ENCODE peak calls at places on chromosomes 13 and 19, in four cellular contexts. O, R, U and N are unnamed samples.

GRCh38 chr13:35485451-35485850 is 9.0 kb upstream of the MAB21L1 start:
- DNase-seq in O (no peak), R (no peak), U (no peak), N (no peak)

GRCh38 chr13:98839826-98840769 is 87.6 kb upstream of the SLC15A1 start:
- DNase-seq in U (peak; percentile 47), O (peak; percentile 60), R (peak; percentile 56), N (peak; percentile 54)

GRCh38 chr13:24097667-24098066 is 62.9 kb upstream of the SPATA13 start:
- DNase-seq in U (no peak), R (no peak), O (no peak), N (no peak)

GRCh38 chr13:63370101-63370500 is 1954.5 kb upstream of the PCDH20 start:
- DNase-seq in R (no peak), O (no peak), U (no peak), N (no peak)

GRCh38 chr19:49847731-49848696 is 2.9 kb upstream of the PTOV1 start:
- DNase-seq in R (no peak), U (peak; percentile 82), O (no peak), N (no peak)

GRCh38 chr19:4368128-4368820 is 24.9 kb downstream of the MPND start:
- DNase-seq in U (no peak), R (no peak), O (no peak), N (no peak)

GRCh38 chr13:25633108-25633507 is 261.3 kb downstream of the ATP8A2 start:
- DNase-seq in U (no peak), R (no peak), O (no peak), N (no peak)

GRCh38 chr13:111279253-111279652 is 41.2 kb upstream of the TEX29 start:
- DNase-seq in U (no peak), O (no peak), R (no peak), N (no peak)

GRCh38 chr13:86914757-86915156 is 756.4 kb upstream of the SLITRK5 start:
- DNase-seq in R (no peak), O (no peak), U (no peak), N (no peak)

GRCh38 chr13:73938375-73939070 is 195.7 kb downstream of the KLF12 start:
- DNase-seq in R (no peak), U (peak; percentile 80), O (no peak), N (no peak)

GRCh38 chr19:18696023-18696422 is 12.5 kb downstream of the CRTC1 start:
- DNase-seq in U (no peak), O (no peak), R (no peak), N (no peak)

GRCh38 chr19:58398087-58398486 is 2.6 kb downstream of the RNF225 start:
- DNase-seq in R (no peak), U (no peak), O (no peak), N (no peak)

GRCh38 chr13:102983496-102983895 is 82.7 kb downstream of the SLC10A2 start:
- DNase-seq in U (peak; percentile 60), R (no peak), O (no peak), N (peak; percentile 49)

GRCh38 chr13:78606471-78607408 is 3.4 kb upstream of the POU4F1 start:
- DNase-seq in U (no peak), R (no peak), O (no peak), N (no peak)

GRCh38 chr13:48595330-48596127 is 58.2 kb upstream of the CYSLTR2 start:
- DNase-seq in U (peak; percentile 55), R (peak; percentile 79), O (peak; percentile 49), N (peak; percentile 70)

GRCh38 chr13:113651511-113652403 is 6.2 kb downstream of the ATP4B start:
- DNase-seq in O (peak; percentile 9), R (no peak), U (no peak), N (no peak)

GRCh38 chr13:105665284-105665683 is 870.2 kb downstream of the EFNB2 start:
- DNase-seq in U (peak; percentile 21), R (no peak), O (no peak), N (no peak)

GRCh38 chr19:16876904-16877361 is 11.9 kb upstream of the F2RL3 start:
- DNase-seq in R (no peak), O (no peak), U (no peak), N (no peak)

GRCh38 chr13:30864352-30865130 is 41.5 kb upstream of the MEDAG start:
- DNase-seq in U (peak; percentile 75), O (no peak), R (no peak), N (no peak)

GRCh38 chr19:49340069-49340864 is 5.1 kb downstream of the CD37 start:
- DNase-seq in O (peak; percentile 72), U (no peak), R (peak; percentile 82), N (peak; percentile 77)

GRCh38 chr19:46422344-46422743 is 6.4 kb downstream of the PNMA8C start:
- DNase-seq in O (no peak), R (no peak), U (no peak), N (no peak)

GRCh38 chr19:18674616-18675015 is 8.9 kb upstream of the CRTC1 start:
- DNase-seq in O (peak; percentile 69), U (peak; percentile 30), R (peak; percentile 72), N (no peak)

GRCh38 chr13:34124912-34125311 is 307.0 kb downstream of the RFC3 start:
- DNase-seq in O (no peak), U (no peak), R (no peak), N (peak; percentile 51)

GRCh38 chr19:30224689-30225606 is 147.2 kb upstream of the ZNF536 start:
- DNase-seq in O (no peak), R (no peak), U (no peak), N (no peak)

GRCh38 chr13:72864142-72865035 is 82.5 kb downstream of the PIBF1 start:
- DNase-seq in U (peak; percentile 46), O (no peak), R (no peak), N (no peak)

GRCh38 chr13:114320065-114320464 is 5.8 kb downstream of the CHAMP1 start:
- DNase-seq in O (no peak), U (no peak), R (no peak), N (no peak)

GRCh38 chr13:71632721-71633120 is 234.3 kb downstream of the DACH1 start:
- DNase-seq in U (no peak), R (no peak), O (no peak), N (no peak)